ENCODE peak calls at places on chromosomes 11 and 22, in nine cellular contexts. One of them, this sample, is unnamed.

GRCh38 chr11:11973361-11973800 is 35.0 kb downstream of the DKK3 start:
- DNase-seq in lower lobe of right lung: no peak
- DNase-seq in HEK293T: no peak
- DNase-seq in amniotic stem cell: peak; percentile 50
- DNase-seq in fibroblast of lung: peak; percentile 65
- DNase-seq in MM.1S: no peak
- DNase-seq in stimulated activated CD8-positive, alpha-beta memory T cell treated with anti-CD3 and anti-CD28 coated beads, Interleukin-15, amount 100 ng/mL, for 4 hours: no peak
- DNase-seq in stimulated activated CD4-positive, alpha-beta T cell treated with anti-CD3 and anti-CD28 coated beads, Interleukin-15, amount 100 ng/mL, for 24 hours: no peak
- DNase-seq in NCI-H1694 treated with DMSO at 0.1 percent for 48 hours: no peak
- DNase-seq in this sample: peak; percentile 23

GRCh38 chr22:34812631-34813030 is 253.3 kb upstream of the ISX start:
- DNase-seq in lower lobe of right lung: no peak
- DNase-seq in HEK293T: no peak
- DNase-seq in amniotic stem cell: no peak
- DNase-seq in fibroblast of lung: no peak
- DNase-seq in MM.1S: no peak
- DNase-seq in stimulated activated CD8-positive, alpha-beta memory T cell treated with anti-CD3 and anti-CD28 coated beads, Interleukin-15, amount 100 ng/mL, for 4 hours: no peak
- DNase-seq in stimulated activated CD4-positive, alpha-beta T cell treated with anti-CD3 and anti-CD28 coated beads, Interleukin-15, amount 100 ng/mL, for 24 hours: no peak
- DNase-seq in NCI-H1694 treated with DMSO at 0.1 percent for 48 hours: no peak
- DNase-seq in this sample: no peak

GRCh38 chr11:110928373-110928772 is 216.1 kb upstream of the ARHGAP20 start:
- DNase-seq in lower lobe of right lung: no peak
- DNase-seq in HEK293T: no peak
- DNase-seq in amniotic stem cell: no peak
- DNase-seq in fibroblast of lung: no peak
- DNase-seq in MM.1S: no peak
- DNase-seq in stimulated activated CD8-positive, alpha-beta memory T cell treated with anti-CD3 and anti-CD28 coated beads, Interleukin-15, amount 100 ng/mL, for 4 hours: no peak
- DNase-seq in stimulated activated CD4-positive, alpha-beta T cell treated with anti-CD3 and anti-CD28 coated beads, Interleukin-15, amount 100 ng/mL, for 24 hours: no peak
- DNase-seq in NCI-H1694 treated with DMSO at 0.1 percent for 48 hours: no peak
- DNase-seq in this sample: no peak

GRCh38 chr22:50016988-50017700 is 4.6 kb upstream of the IL17REL start:
- DNase-seq in lower lobe of right lung: peak; percentile 46
- DNase-seq in HEK293T: no peak
- DNase-seq in amniotic stem cell: no peak
- DNase-seq in fibroblast of lung: no peak
- DNase-seq in MM.1S: no peak
- DNase-seq in stimulated activated CD8-positive, alpha-beta memory T cell treated with anti-CD3 and anti-CD28 coated beads, Interleukin-15, amount 100 ng/mL, for 4 hours: peak; percentile 69
- DNase-seq in stimulated activated CD4-positive, alpha-beta T cell treated with anti-CD3 and anti-CD28 coated beads, Interleukin-15, amount 100 ng/mL, for 24 hours: peak; percentile 91
- DNase-seq in NCI-H1694 treated with DMSO at 0.1 percent for 48 hours: no peak
- DNase-seq in this sample: no peak

GRCh38 chr11:121456816-121457431 is 4.2 kb upstream of the SORL1-AS1 start:
- DNase-seq in lower lobe of right lung: no peak
- DNase-seq in HEK293T: no peak
- DNase-seq in amniotic stem cell: no peak
- DNase-seq in fibroblast of lung: no peak
- DNase-seq in MM.1S: no peak
- DNase-seq in stimulated activated CD8-positive, alpha-beta memory T cell treated with anti-CD3 and anti-CD28 coated beads, Interleukin-15, amount 100 ng/mL, for 4 hours: no peak
- DNase-seq in stimulated activated CD4-positive, alpha-beta T cell treated with anti-CD3 and anti-CD28 coated beads, Interleukin-15, amount 100 ng/mL, for 24 hours: no peak
- DNase-seq in NCI-H1694 treated with DMSO at 0.1 percent for 48 hours: no peak
- DNase-seq in this sample: peak; percentile 45

GRCh38 chr11:115168229-115168671 is 336.0 kb downstream of the CADM1 start:
- DNase-seq in lower lobe of right lung: no peak
- DNase-seq in HEK293T: no peak
- DNase-seq in amniotic stem cell: no peak
- DNase-seq in fibroblast of lung: no peak
- DNase-seq in MM.1S: no peak
- DNase-seq in stimulated activated CD8-positive, alpha-beta memory T cell treated with anti-CD3 and anti-CD28 coated beads, Interleukin-15, amount 100 ng/mL, for 4 hours: no peak
- DNase-seq in stimulated activated CD4-positive, alpha-beta T cell treated with anti-CD3 and anti-CD28 coated beads, Interleukin-15, amount 100 ng/mL, for 24 hours: no peak
- DNase-seq in NCI-H1694 treated with DMSO at 0.1 percent for 48 hours: no peak
- DNase-seq in this sample: peak; percentile 55

GRCh38 chr22:35498026-35498425 is 42.6 kb upstream of the RASD2 start:
- DNase-seq in lower lobe of right lung: no peak
- DNase-seq in HEK293T: peak; percentile 40
- DNase-seq in amniotic stem cell: no peak
- DNase-seq in fibroblast of lung: peak; percentile 20
- DNase-seq in MM.1S: no peak
- DNase-seq in stimulated activated CD8-positive, alpha-beta memory T cell treated with anti-CD3 and anti-CD28 coated beads, Interleukin-15, amount 100 ng/mL, for 4 hours: no peak
- DNase-seq in stimulated activated CD4-positive, alpha-beta T cell treated with anti-CD3 and anti-CD28 coated beads, Interleukin-15, amount 100 ng/mL, for 24 hours: no peak
- DNase-seq in NCI-H1694 treated with DMSO at 0.1 percent for 48 hours: no peak
- DNase-seq in this sample: no peak

GRCh38 chr22:28779833-28780232 is 7.3 kb downstream of the CCDC117 start:
- DNase-seq in lower lobe of right lung: no peak
- DNase-seq in HEK293T: no peak
- DNase-seq in amniotic stem cell: no peak
- DNase-seq in fibroblast of lung: no peak
- DNase-seq in MM.1S: no peak
- DNase-seq in stimulated activated CD8-positive, alpha-beta memory T cell treated with anti-CD3 and anti-CD28 coated beads, Interleukin-15, amount 100 ng/mL, for 4 hours: no peak
- DNase-seq in stimulated activated CD4-positive, alpha-beta T cell treated with anti-CD3 and anti-CD28 coated beads, Interleukin-15, amount 100 ng/mL, for 24 hours: no peak
- DNase-seq in NCI-H1694 treated with DMSO at 0.1 percent for 48 hours: no peak
- DNase-seq in this sample: no peak

GRCh38 chr11:46363031-46363407 is 15.8 kb downstream of the DGKZ start:
- DNase-seq in lower lobe of right lung: peak; percentile 85
- DNase-seq in HEK293T: no peak
- DNase-seq in amniotic stem cell: no peak
- DNase-seq in fibroblast of lung: no peak
- DNase-seq in MM.1S: no peak
- DNase-seq in stimulated activated CD8-positive, alpha-beta memory T cell treated with anti-CD3 and anti-CD28 coated beads, Interleukin-15, amount 100 ng/mL, for 4 hours: no peak
- DNase-seq in stimulated activated CD4-positive, alpha-beta T cell treated with anti-CD3 and anti-CD28 coated beads, Interleukin-15, amount 100 ng/mL, for 24 hours: no peak
- DNase-seq in NCI-H1694 treated with DMSO at 0.1 percent for 48 hours: no peak
- DNase-seq in this sample: no peak

GRCh38 chr11:57778318-57779037 is 16.9 kb downstream of the CTNND1 start:
- DNase-seq in lower lobe of right lung: peak; percentile 93
- DNase-seq in HEK293T: peak; percentile 72
- DNase-seq in amniotic stem cell: peak; percentile 81
- DNase-seq in fibroblast of lung: peak; percentile 96
- DNase-seq in MM.1S: no peak
- DNase-seq in stimulated activated CD8-positive, alpha-beta memory T cell treated with anti-CD3 and anti-CD28 coated beads, Interleukin-15, amount 100 ng/mL, for 4 hours: no peak
- DNase-seq in stimulated activated CD4-positive, alpha-beta T cell treated with anti-CD3 and anti-CD28 coated beads, Interleukin-15, amount 100 ng/mL, for 24 hours: no peak
- DNase-seq in NCI-H1694 treated with DMSO at 0.1 percent for 48 hours: no peak
- DNase-seq in this sample: peak; percentile 99

GRCh38 chr11:114447892-114448291 is 8.6 kb downstream of the REXO2 start:
- DNase-seq in lower lobe of right lung: no peak
- DNase-seq in HEK293T: no peak
- DNase-seq in amniotic stem cell: peak; percentile 3
- DNase-seq in fibroblast of lung: peak; percentile 89
- DNase-seq in MM.1S: no peak
- DNase-seq in stimulated activated CD8-positive, alpha-beta memory T cell treated with anti-CD3 and anti-CD28 coated beads, Interleukin-15, amount 100 ng/mL, for 4 hours: no peak
- DNase-seq in stimulated activated CD4-positive, alpha-beta T cell treated with anti-CD3 and anti-CD28 coated beads, Interleukin-15, amount 100 ng/mL, for 24 hours: no peak
- DNase-seq in NCI-H1694 treated with DMSO at 0.1 percent for 48 hours: no peak
- DNase-seq in this sample: no peak

GRCh38 chr22:46546466-46547178 is 9.2 kb upstream of the CELSR1 start:
- DNase-seq in lower lobe of right lung: peak; percentile 83
- DNase-seq in HEK293T: no peak
- DNase-seq in amniotic stem cell: no peak
- DNase-seq in fibroblast of lung: peak; percentile 39
- DNase-seq in MM.1S: no peak
- DNase-seq in stimulated activated CD8-positive, alpha-beta memory T cell treated with anti-CD3 and anti-CD28 coated beads, Interleukin-15, amount 100 ng/mL, for 4 hours: no peak
- DNase-seq in stimulated activated CD4-positive, alpha-beta T cell treated with anti-CD3 and anti-CD28 coated beads, Interleukin-15, amount 100 ng/mL, for 24 hours: no peak
- DNase-seq in NCI-H1694 treated with DMSO at 0.1 percent for 48 hours: no peak
- DNase-seq in this sample: peak; percentile 84

GRCh38 chr11:126510621-126511370 is 155.3 kb downstream of the ST3GAL4 start:
- DNase-seq in lower lobe of right lung: no peak
- DNase-seq in HEK293T: no peak
- DNase-seq in amniotic stem cell: no peak
- DNase-seq in fibroblast of lung: no peak
- DNase-seq in MM.1S: no peak
- DNase-seq in stimulated activated CD8-positive, alpha-beta memory T cell treated with anti-CD3 and anti-CD28 coated beads, Interleukin-15, amount 100 ng/mL, for 4 hours: no peak
- DNase-seq in stimulated activated CD4-positive, alpha-beta T cell treated with anti-CD3 and anti-CD28 coated beads, Interleukin-15, amount 100 ng/mL, for 24 hours: no peak
- DNase-seq in NCI-H1694 treated with DMSO at 0.1 percent for 48 hours: no peak
- DNase-seq in this sample: no peak

GRCh38 chr11:77883775-77884174 is 62.8 kb downstream of the AAMDC start:
- DNase-seq in lower lobe of right lung: no peak
- DNase-seq in HEK293T: no peak
- DNase-seq in amniotic stem cell: no peak
- DNase-seq in fibroblast of lung: peak; percentile 58
- DNase-seq in MM.1S: no peak
- DNase-seq in stimulated activated CD8-positive, alpha-beta memory T cell treated with anti-CD3 and anti-CD28 coated beads, Interleukin-15, amount 100 ng/mL, for 4 hours: no peak
- DNase-seq in stimulated activated CD4-positive, alpha-beta T cell treated with anti-CD3 and anti-CD28 coated beads, Interleukin-15, amount 100 ng/mL, for 24 hours: no peak
- DNase-seq in NCI-H1694 treated with DMSO at 0.1 percent for 48 hours: no peak
- DNase-seq in this sample: no peak

GRCh38 chr11:94747136-94748110 is 20.7 kb upstream of the AMOTL1 start:
- DNase-seq in lower lobe of right lung: no peak
- DNase-seq in HEK293T: no peak
- DNase-seq in amniotic stem cell: no peak
- DNase-seq in fibroblast of lung: no peak
- DNase-seq in MM.1S: no peak
- DNase-seq in stimulated activated CD8-positive, alpha-beta memory T cell treated with anti-CD3 and anti-CD28 coated beads, Interleukin-15, amount 100 ng/mL, for 4 hours: no peak
- DNase-seq in stimulated activated CD4-positive, alpha-beta T cell treated with anti-CD3 and anti-CD28 coated beads, Interleukin-15, amount 100 ng/mL, for 24 hours: no peak
- DNase-seq in NCI-H1694 treated with DMSO at 0.1 percent for 48 hours: no peak
- DNase-seq in this sample: no peak

GRCh38 chr22:30903876-30904460 is 64.6 kb downstream of the MORC2 start:
- DNase-seq in lower lobe of right lung: no peak
- DNase-seq in HEK293T: no peak
- DNase-seq in amniotic stem cell: no peak
- DNase-seq in fibroblast of lung: no peak
- DNase-seq in MM.1S: no peak
- DNase-seq in stimulated activated CD8-positive, alpha-beta memory T cell treated with anti-CD3 and anti-CD28 coated beads, Interleukin-15, amount 100 ng/mL, for 4 hours: no peak
- DNase-seq in stimulated activated CD4-positive, alpha-beta T cell treated with anti-CD3 and anti-CD28 coated beads, Interleukin-15, amount 100 ng/mL, for 24 hours: no peak
- DNase-seq in NCI-H1694 treated with DMSO at 0.1 percent for 48 hours: no peak
- DNase-seq in this sample: no peak

GRCh38 chr11:76443254-76443935 is 1.4 kb upstream of the EMSY start:
- DNase-seq in lower lobe of right lung: no peak
- DNase-seq in HEK293T: no peak
- DNase-seq in amniotic stem cell: no peak
- DNase-seq in fibroblast of lung: peak; percentile 2
- DNase-seq in MM.1S: no peak
- DNase-seq in stimulated activated CD8-positive, alpha-beta memory T cell treated with anti-CD3 and anti-CD28 coated beads, Interleukin-15, amount 100 ng/mL, for 4 hours: no peak
- DNase-seq in stimulated activated CD4-positive, alpha-beta T cell treated with anti-CD3 and anti-CD28 coated beads, Interleukin-15, amount 100 ng/mL, for 24 hours: peak; percentile 8
- DNase-seq in NCI-H1694 treated with DMSO at 0.1 percent for 48 hours: no peak
- DNase-seq in this sample: no peak

GRCh38 chr11:119468511-119468910 is 45.5 kb upstream of the THY1 start:
- DNase-seq in lower lobe of right lung: no peak
- DNase-seq in HEK293T: no peak
- DNase-seq in amniotic stem cell: no peak
- DNase-seq in fibroblast of lung: no peak
- DNase-seq in MM.1S: no peak
- DNase-seq in stimulated activated CD8-positive, alpha-beta memory T cell treated with anti-CD3 and anti-CD28 coated beads, Interleukin-15, amount 100 ng/mL, for 4 hours: no peak
- DNase-seq in stimulated activated CD4-positive, alpha-beta T cell treated with anti-CD3 and anti-CD28 coated beads, Interleukin-15, amount 100 ng/mL, for 24 hours: no peak
- DNase-seq in NCI-H1694 treated with DMSO at 0.1 percent for 48 hours: no peak
- DNase-seq in this sample: no peak

GRCh38 chr11:67282876-67283371 is 6.2 kb upstream of the ANKRD13D start:
- DNase-seq in lower lobe of right lung: peak; percentile 48
- DNase-seq in HEK293T: no peak
- DNase-seq in amniotic stem cell: no peak
- DNase-seq in fibroblast of lung: no peak
- DNase-seq in MM.1S: no peak
- DNase-seq in stimulated activated CD8-positive, alpha-beta memory T cell treated with anti-CD3 and anti-CD28 coated beads, Interleukin-15, amount 100 ng/mL, for 4 hours: no peak
- DNase-seq in stimulated activated CD4-positive, alpha-beta T cell treated with anti-CD3 and anti-CD28 coated beads, Interleukin-15, amount 100 ng/mL, for 24 hours: no peak
- DNase-seq in NCI-H1694 treated with DMSO at 0.1 percent for 48 hours: no peak
- DNase-seq in this sample: no peak

GRCh38 chr22:25704701-25705100 is 37.3 kb upstream of the MYO18B start:
- DNase-seq in lower lobe of right lung: no peak
- DNase-seq in HEK293T: no peak
- DNase-seq in amniotic stem cell: no peak
- DNase-seq in fibroblast of lung: no peak
- DNase-seq in MM.1S: no peak
- DNase-seq in stimulated activated CD8-positive, alpha-beta memory T cell treated with anti-CD3 and anti-CD28 coated beads, Interleukin-15, amount 100 ng/mL, for 4 hours: no peak
- DNase-seq in stimulated activated CD4-positive, alpha-beta T cell treated with anti-CD3 and anti-CD28 coated beads, Interleukin-15, amount 100 ng/mL, for 24 hours: no peak
- DNase-seq in NCI-H1694 treated with DMSO at 0.1 percent for 48 hours: no peak
- DNase-seq in this sample: no peak

GRCh38 chr11:110356769-110357671 is 60.6 kb upstream of the RDX start:
- DNase-seq in lower lobe of right lung: no peak
- DNase-seq in HEK293T: no peak
- DNase-seq in amniotic stem cell: no peak
- DNase-seq in fibroblast of lung: peak; percentile 16
- DNase-seq in MM.1S: no peak
- DNase-seq in stimulated activated CD8-positive, alpha-beta memory T cell treated with anti-CD3 and anti-CD28 coated beads, Interleukin-15, amount 100 ng/mL, for 4 hours: no peak
- DNase-seq in stimulated activated CD4-positive, alpha-beta T cell treated with anti-CD3 and anti-CD28 coated beads, Interleukin-15, amount 100 ng/mL, for 24 hours: no peak
- DNase-seq in NCI-H1694 treated with DMSO at 0.1 percent for 48 hours: no peak
- DNase-seq in this sample: no peak

GRCh38 chr22:39622881-39623367 is 52.4 kb downstream of the CACNA1I start:
- DNase-seq in lower lobe of right lung: peak; percentile 69
- DNase-seq in HEK293T: peak; percentile 85
- DNase-seq in amniotic stem cell: no peak
- DNase-seq in fibroblast of lung: peak; percentile 22
- DNase-seq in MM.1S: peak; percentile 57
- DNase-seq in stimulated activated CD8-positive, alpha-beta memory T cell treated with anti-CD3 and anti-CD28 coated beads, Interleukin-15, amount 100 ng/mL, for 4 hours: peak; percentile 26
- DNase-seq in stimulated activated CD4-positive, alpha-beta T cell treated with anti-CD3 and anti-CD28 coated beads, Interleukin-15, amount 100 ng/mL, for 24 hours: peak; percentile 77
- DNase-seq in NCI-H1694 treated with DMSO at 0.1 percent for 48 hours: peak; percentile 30
- DNase-seq in this sample: peak; percentile 16

GRCh38 chr11:126282742-126283591 is at the start of gene TIRAP:
- DNase-seq in lower lobe of right lung: peak; percentile 82
- DNase-seq in HEK293T: peak; percentile 67
- DNase-seq in amniotic stem cell: peak; percentile 21
- DNase-seq in fibroblast of lung: peak; percentile 52
- DNase-seq in MM.1S: peak; percentile 61
- DNase-seq in stimulated activated CD8-positive, alpha-beta memory T cell treated with anti-CD3 and anti-CD28 coated beads, Interleukin-15, amount 100 ng/mL, for 4 hours: peak; percentile 21
- DNase-seq in stimulated activated CD4-positive, alpha-beta T cell treated with anti-CD3 and anti-CD28 coated beads, Interleukin-15, amount 100 ng/mL, for 24 hours: peak; percentile 66
- DNase-seq in NCI-H1694 treated with DMSO at 0.1 percent for 48 hours: no peak
- DNase-seq in this sample: peak; percentile 64

GRCh38 chr11:66967670-66968425 is 7.3 kb upstream of the C11orf86 start:
- DNase-seq in lower lobe of right lung: no peak
- DNase-seq in HEK293T: no peak
- DNase-seq in amniotic stem cell: no peak
- DNase-seq in fibroblast of lung: peak; percentile 94
- DNase-seq in MM.1S: no peak
- DNase-seq in stimulated activated CD8-positive, alpha-beta memory T cell treated with anti-CD3 and anti-CD28 coated beads, Interleukin-15, amount 100 ng/mL, for 4 hours: no peak
- DNase-seq in stimulated activated CD4-positive, alpha-beta T cell treated with anti-CD3 and anti-CD28 coated beads, Interleukin-15, amount 100 ng/mL, for 24 hours: no peak
- DNase-seq in NCI-H1694 treated with DMSO at 0.1 percent for 48 hours: no peak
- DNase-seq in this sample: no peak

GRCh38 chr11:80330302-80330701 is 889.5 kb upstream of the TENM4 start:
- DNase-seq in lower lobe of right lung: no peak
- DNase-seq in HEK293T: no peak
- DNase-seq in amniotic stem cell: no peak
- DNase-seq in fibroblast of lung: peak; percentile 79
- DNase-seq in MM.1S: no peak
- DNase-seq in stimulated activated CD8-positive, alpha-beta memory T cell treated with anti-CD3 and anti-CD28 coated beads, Interleukin-15, amount 100 ng/mL, for 4 hours: no peak
- DNase-seq in stimulated activated CD4-positive, alpha-beta T cell treated with anti-CD3 and anti-CD28 coated beads, Interleukin-15, amount 100 ng/mL, for 24 hours: no peak
- DNase-seq in NCI-H1694 treated with DMSO at 0.1 percent for 48 hours: no peak
- DNase-seq in this sample: no peak

GRCh38 chr22:29043906-29044575 is 17.6 kb downstream of the C22orf31 start:
- DNase-seq in lower lobe of right lung: no peak
- DNase-seq in HEK293T: no peak
- DNase-seq in amniotic stem cell: peak; percentile 33
- DNase-seq in fibroblast of lung: peak; percentile 62
- DNase-seq in MM.1S: no peak
- DNase-seq in stimulated activated CD8-positive, alpha-beta memory T cell treated with anti-CD3 and anti-CD28 coated beads, Interleukin-15, amount 100 ng/mL, for 4 hours: no peak
- DNase-seq in stimulated activated CD4-positive, alpha-beta T cell treated with anti-CD3 and anti-CD28 coated beads, Interleukin-15, amount 100 ng/mL, for 24 hours: no peak
- DNase-seq in NCI-H1694 treated with DMSO at 0.1 percent for 48 hours: no peak
- DNase-seq in this sample: no peak

GRCh38 chr11:38013157-38013556 is 1415.1 kb upstream of the RAG2 start:
- DNase-seq in lower lobe of right lung: no peak
- DNase-seq in HEK293T: no peak
- DNase-seq in amniotic stem cell: no peak
- DNase-seq in fibroblast of lung: no peak
- DNase-seq in MM.1S: no peak
- DNase-seq in stimulated activated CD8-positive, alpha-beta memory T cell treated with anti-CD3 and anti-CD28 coated beads, Interleukin-15, amount 100 ng/mL, for 4 hours: no peak
- DNase-seq in stimulated activated CD4-positive, alpha-beta T cell treated with anti-CD3 and anti-CD28 coated beads, Interleukin-15, amount 100 ng/mL, for 24 hours: no peak
- DNase-seq in NCI-H1694 treated with DMSO at 0.1 percent for 48 hours: no peak
- DNase-seq in this sample: no peak

GRCh38 chr11:125091247-125091876 is 20.1 kb downstream of the TMEM218 start:
- DNase-seq in lower lobe of right lung: peak; percentile 43
- DNase-seq in HEK293T: peak; percentile 81
- DNase-seq in amniotic stem cell: peak; percentile 34
- DNase-seq in fibroblast of lung: peak; percentile 86
- DNase-seq in MM.1S: no peak
- DNase-seq in stimulated activated CD8-positive, alpha-beta memory T cell treated with anti-CD3 and anti-CD28 coated beads, Interleukin-15, amount 100 ng/mL, for 4 hours: no peak
- DNase-seq in stimulated activated CD4-positive, alpha-beta T cell treated with anti-CD3 and anti-CD28 coated beads, Interleukin-15, amount 100 ng/mL, for 24 hours: no peak
- DNase-seq in NCI-H1694 treated with DMSO at 0.1 percent for 48 hours: peak; percentile 9
- DNase-seq in this sample: peak; percentile 77

GRCh38 chr22:42078469-42079318 is 806 bp upstream of the SMDT1 start:
- DNase-seq in lower lobe of right lung: peak; percentile 60
- DNase-seq in HEK293T: peak; percentile 25
- DNase-seq in amniotic stem cell: no peak
- DNase-seq in fibroblast of lung: peak; percentile 42
- DNase-seq in MM.1S: no peak
- DNase-seq in stimulated activated CD8-positive, alpha-beta memory T cell treated with anti-CD3 and anti-CD28 coated beads, Interleukin-15, amount 100 ng/mL, for 4 hours: no peak
- DNase-seq in stimulated activated CD4-positive, alpha-beta T cell treated with anti-CD3 and anti-CD28 coated beads, Interleukin-15, amount 100 ng/mL, for 24 hours: no peak
- DNase-seq in NCI-H1694 treated with DMSO at 0.1 percent for 48 hours: no peak
- DNase-seq in this sample: peak; percentile 62

GRCh38 chr11:10387209-10388083 is 67.6 kb upstream of the AMPD3 start:
- DNase-seq in lower lobe of right lung: no peak
- DNase-seq in HEK293T: no peak
- DNase-seq in amniotic stem cell: no peak
- DNase-seq in fibroblast of lung: peak; percentile 97
- DNase-seq in MM.1S: no peak
- DNase-seq in stimulated activated CD8-positive, alpha-beta memory T cell treated with anti-CD3 and anti-CD28 coated beads, Interleukin-15, amount 100 ng/mL, for 4 hours: no peak
- DNase-seq in stimulated activated CD4-positive, alpha-beta T cell treated with anti-CD3 and anti-CD28 coated beads, Interleukin-15, amount 100 ng/mL, for 24 hours: no peak
- DNase-seq in NCI-H1694 treated with DMSO at 0.1 percent for 48 hours: no peak
- DNase-seq in this sample: peak; percentile 66

GRCh38 chr11:75035911-75036536 is 47.3 kb downstream of the NEU3 start:
- DNase-seq in lower lobe of right lung: no peak
- DNase-seq in HEK293T: no peak
- DNase-seq in amniotic stem cell: no peak
- DNase-seq in fibroblast of lung: no peak
- DNase-seq in MM.1S: peak; percentile 14
- DNase-seq in stimulated activated CD8-positive, alpha-beta memory T cell treated with anti-CD3 and anti-CD28 coated beads, Interleukin-15, amount 100 ng/mL, for 4 hours: no peak
- DNase-seq in stimulated activated CD4-positive, alpha-beta T cell treated with anti-CD3 and anti-CD28 coated beads, Interleukin-15, amount 100 ng/mL, for 24 hours: no peak
- DNase-seq in NCI-H1694 treated with DMSO at 0.1 percent for 48 hours: no peak
- DNase-seq in this sample: peak; percentile 65